ENCODE peak calls at places on chromosome 13, in four cellular contexts. X, D, R and I are unnamed samples.

GRCh38 chr13:31198524-31198923 is 1.3 kb upstream of the B3GLCT start:
- DNase-seq in X (no peak), R (no peak), D (no peak), I (no peak)

GRCh38 chr13:32840840-32841713 is 175.1 kb upstream of the KL start:
- DNase-seq in R (no peak), D (no peak), X (no peak), I (no peak)

GRCh38 chr13:110195547-110196485 is 111.1 kb downstream of the COL4A1 start:
- DNase-seq in D (no peak), R (no peak), X (no peak), I (no peak)

GRCh38 chr13:40597735-40598365 is 68.6 kb downstream of the FOXO1 start:
- DNase-seq in D (no peak), X (no peak), R (no peak), I (no peak)

GRCh38 chr13:43316997-43317396 is 293.6 kb downstream of the DNAJC15 start:
- DNase-seq in X (peak), D (no peak), R (no peak), I (no peak)

GRCh38 chr13:57925250-57925649 is 293.7 kb downstream of the PCDH17 start:
- DNase-seq in D (no peak), R (no peak), X (no peak), I (no peak)

GRCh38 chr13:106466691-106467405 is 68.6 kb downstream of the EFNB2 start:
- DNase-seq in X (no peak), R (no peak), D (no peak), I (no peak)

GRCh38 chr13:36030670-36031331 is 100.4 kb downstream of the DCLK1 start:
- DNase-seq in R (no peak), X (peak), D (no peak), I (no peak)

GRCh38 chr13:107969551-107969950 is 245.8 kb downstream of the LIG4 start:
- DNase-seq in X (no peak), R (no peak), D (no peak), I (no peak)

GRCh38 chr13:43360911-43361605 is 337.7 kb downstream of the DNAJC15 start:
- DNase-seq in D (no peak), R (no peak), X (no peak), I (no peak)

GRCh38 chr13:83819156-83819555 is 63.1 kb downstream of the SLITRK1 start:
- DNase-seq in D (no peak), X (no peak), R (no peak), I (no peak)

GRCh38 chr13:20390526-20391175 is 135.0 kb downstream of the CRYL1 start:
- DNase-seq in D (no peak), R (no peak), X (no peak), I (no peak)

GRCh38 chr13:37344051-37344450 is 238.6 kb upstream of the CSNK1A1L start:
- DNase-seq in R (no peak), X (peak), D (no peak), I (no peak)

GRCh38 chr13:43786766-43787517 is at the start of gene ENOX1:
- DNase-seq in D (no peak), R (no peak), X (peak), I (peak)

GRCh38 chr13:85317781-85318180 is 481.4 kb downstream of the SLITRK6 start:
- DNase-seq in R (no peak), X (no peak), D (no peak), I (no peak)

GRCh38 chr13:48303331-48304131 is at the start of gene RB1:
- DNase-seq in R (peak), D (peak), X (peak), I (peak)

GRCh38 chr13:44386932-44387556 is 13.4 kb downstream of the SERP2 start:
- DNase-seq in R (peak), X (no peak), D (no peak), I (no peak)

GRCh38 chr13:55230570-55230908 is 1910.2 kb upstream of the PRR20A start:
- DNase-seq in X (no peak), R (no peak), D (no peak), I (no peak)

GRCh38 chr13:105050696-105051095 is 1484.8 kb downstream of the EFNB2 start:
- DNase-seq in D (no peak), X (no peak), R (no peak), I (no peak)

GRCh38 chr13:89688908-89689307 is 1658.6 kb upstream of the MIR17HG start:
- DNase-seq in X (no peak), D (no peak), R (no peak), I (no peak)

GRCh38 chr13:21884299-21884878 is 213.5 kb downstream of the FGF9 start:
- DNase-seq in R (no peak), D (no peak), X (no peak), I (no peak)

GRCh38 chr13:27644302-27644701 is 22.6 kb downstream of the POLR1D start:
- DNase-seq in R (no peak), D (no peak), X (no peak), I (peak)

GRCh38 chr13:30685987-30686386 is 49.4 kb upstream of the ALOX5AP start:
- DNase-seq in R (no peak), D (no peak), X (no peak), I (no peak)

DNA sequence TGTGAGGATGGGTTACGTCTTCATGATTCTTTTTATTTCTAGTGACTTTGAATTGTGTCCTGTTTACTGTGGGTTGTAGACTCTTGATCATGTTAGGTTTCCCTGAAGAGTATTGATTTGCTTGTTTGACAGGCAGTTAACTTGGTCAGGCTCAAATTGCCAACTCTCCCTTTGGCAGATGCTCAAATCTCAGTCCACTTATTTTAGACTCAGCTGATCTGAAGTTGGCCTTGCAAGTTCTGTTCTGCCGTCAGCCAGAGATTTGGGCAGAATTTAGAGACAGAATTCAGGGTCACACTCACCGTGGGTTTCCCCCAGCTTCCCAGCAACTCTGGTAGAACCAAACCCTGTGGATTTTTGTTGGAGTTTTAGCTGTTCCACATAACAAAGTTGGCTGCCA is 71.6 kb upstream of the TEX29 start:
- DNase-seq in R (no peak), D (no peak), X (no peak), I (no peak)
- TF ChIP-seq ELF1 in R (no peak), D (no peak), X (no peak), I (no peak)

GRCh38 chr13:75296651-75297050 is 185.3 kb downstream of the TBC1D4 start:
- DNase-seq in R (no peak), D (no peak), X (no peak), I (no peak)
- TF ChIP-seq ZBTB33 in R (no peak), D (no peak), X (no peak), I (no peak)

DNA sequence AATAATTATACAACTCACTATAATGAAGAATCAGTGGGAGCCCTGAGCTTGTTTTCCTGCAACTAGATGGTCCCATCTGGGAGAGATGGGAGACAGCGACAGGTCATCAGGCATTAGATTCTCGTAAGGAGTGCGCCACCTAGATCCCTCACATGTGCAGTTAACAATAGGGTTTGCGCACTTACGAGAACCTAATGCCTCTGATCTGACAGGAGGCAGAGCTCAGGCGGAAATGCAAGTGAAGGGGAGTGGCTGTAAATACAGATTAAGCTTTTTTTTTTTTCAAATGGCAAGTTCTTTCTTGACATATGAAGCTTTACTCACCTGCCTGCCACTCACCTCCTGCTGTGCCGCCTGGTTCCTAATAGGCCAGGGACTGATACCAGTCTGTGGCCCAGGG is 14.4 kb downstream of the CDC16 start:
- DNase-seq in D (no peak), X (no peak), R (no peak), I (no peak)
- TF ChIP-seq ELF1 in D (no peak), X (no peak), R (no peak), I (no peak)

DNA sequence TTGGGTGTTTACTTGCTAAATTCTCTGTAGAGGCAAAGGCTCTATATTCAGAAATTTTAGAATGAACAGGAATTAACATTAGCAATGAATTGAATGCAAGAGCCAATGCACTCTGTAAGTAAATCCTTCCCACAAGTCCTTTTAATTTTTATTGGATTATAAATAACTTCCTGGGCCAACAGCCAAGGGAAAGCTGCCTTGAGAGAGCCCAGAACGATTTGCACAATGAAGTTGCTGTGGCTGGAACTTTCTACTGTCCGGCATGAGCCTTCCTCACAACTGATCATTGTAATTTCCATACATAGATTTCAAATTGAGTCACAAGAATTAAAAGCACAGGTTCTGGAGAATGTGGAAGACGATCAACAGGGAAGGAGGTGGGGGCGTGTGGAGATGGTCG is 110.5 kb downstream of the SOX1 start:
- DNase-seq in D (no peak), X (no peak), R (no peak), I (no peak)
- TF ChIP-seq ZBTB33 in D (no peak), X (no peak), R (no peak), I (no peak)

GRCh38 chr13:113915786-113916329 is 52.0 kb upstream of the GAS6 start:
- DNase-seq in R (no peak), D (no peak), X (no peak), I (no peak)

GRCh38 chr13:113916330-113916815 is 52.5 kb upstream of the GAS6 start:
- DNase-seq in X (no peak), D (no peak), R (no peak), I (no peak)

GRCh38 chr13:113914333-113915011 is 50.6 kb upstream of the GAS6 start:
- DNase-seq in R (no peak), X (no peak), D (no peak), I (no peak)

GRCh38 chr13:113917096-113917495 is 53.2 kb upstream of the GAS6 start:
- DNase-seq in D (no peak), X (no peak), R (no peak), I (no peak)

GRCh38 chr13:113915012-113915763 is 51.3 kb upstream of the GAS6 start:
- DNase-seq in D (no peak), R (no peak), X (no peak), I (no peak)
- TF ChIP-seq ELF1 in D (no peak), R (no peak), X (no peak), I (no peak)

GRCh38 chr13:112891477-112892401 is 77.3 kb upstream of the MCF2L start:
- DNase-seq in R (no peak), X (no peak), D (no peak), I (no peak)

GRCh38 chr13:112894673-112895481 is 74.1 kb upstream of the MCF2L start:
- DNase-seq in D (peak), X (peak), R (no peak), I (no peak)

GRCh38 chr13:112894423-112894672 is 74.7 kb upstream of the MCF2L start:
- DNase-seq in X (no peak), R (no peak), D (no peak), I (no peak)

GRCh38 chr13:112893570-112894422 is 75.2 kb upstream of the MCF2L start:
- DNase-seq in R (peak), D (peak), X (peak), I (no peak)

DNA sequence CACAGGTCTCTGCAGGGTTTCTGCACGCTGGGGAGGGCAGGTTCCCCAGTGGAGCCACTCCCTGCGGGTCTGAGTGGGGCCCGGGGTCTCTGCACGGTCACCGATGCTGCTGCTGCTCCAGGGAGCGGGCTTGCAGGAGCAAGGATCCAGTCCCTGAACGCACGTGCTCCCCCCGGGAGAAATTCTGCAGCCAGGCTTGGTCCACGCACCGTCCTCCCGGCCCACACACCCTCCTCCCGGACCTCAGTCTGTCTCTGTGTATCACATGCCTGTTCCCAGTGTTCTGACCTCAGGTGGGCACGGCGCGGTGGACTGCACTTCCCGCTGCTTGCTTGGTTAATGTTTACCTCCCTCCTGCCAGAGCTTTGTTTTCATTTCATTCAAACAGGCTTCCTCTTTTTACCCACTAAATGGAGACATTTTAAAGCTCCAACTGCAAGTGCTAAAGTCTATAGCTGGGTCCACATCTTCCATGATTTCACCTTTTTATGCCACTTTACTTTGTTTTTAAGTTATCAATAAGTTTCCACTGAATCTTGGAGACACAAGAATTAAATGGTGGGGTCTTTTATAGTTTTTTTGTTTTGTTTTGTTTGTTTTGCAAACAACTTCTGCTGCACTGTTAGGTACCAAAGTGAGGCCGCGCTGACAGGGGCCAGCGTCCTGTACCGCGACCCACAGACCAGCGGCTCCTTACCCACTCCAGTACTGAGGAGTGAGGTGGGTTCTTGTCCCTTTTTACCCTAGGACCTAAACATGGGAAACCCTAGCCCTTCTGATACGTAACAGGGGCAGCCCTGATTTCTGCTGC is 76.0 kb upstream of the MCF2L start:
- DNase-seq in D (peak), X (no peak), R (no peak), I (no peak)
- TF ChIP-seq ZBTB33 in D (no peak), X (no peak), R (no peak), I (no peak)